ENCODE peak calls at places on chromosomes 4 and X, in seven cellular contexts. U is stimulated activated naive B cell treated with anti-CD40 and anti-IgM and Interleukin-4, amounts not matched to agents 10 μg/mL and 1 μg/mL and 100 μg/mL, for 72 hours; G is heart left ventricle; R is activated B cell treated with CpG ODN at 0.5 μM for 24 hours; W is NB4; F is aorta; O is body of pancreas. S is an unnamed sample.

GRCh38 chr4:2814627-2815026 is 21.7 kb downstream of the SH3BP2 start:
- DNase-seq in U (no peak), G (no peak), R (no peak), W (no peak), F (no peak), O (no peak), S (no peak)

GRCh38 chr4:181502611-181503010 is 740.6 kb upstream of the TENM3 start:
- DNase-seq in U (no peak), G (no peak), R (no peak), W (no peak), F (no peak), O (no peak), S (no peak)

GRCh38 chr4:48602222-48602621 is 112.2 kb downstream of the ZAR1 start:
- DNase-seq in U (no peak), G (no peak), R (no peak), W (no peak), F (no peak), O (no peak), S (no peak)

GRCh38 chrX:116272328-116272727 is 101.8 kb downstream of the AGTR2 start:
- DNase-seq in U (no peak), G (no peak), R (no peak), W (no peak), F (no peak), O (no peak), S (no peak)

GRCh38 chr4:79022529-79022928 is 83.3 kb upstream of the PAQR3 start:
- DNase-seq in U (no peak), G (no peak), R (no peak), W (no peak), F (peak), O (no peak), S (no peak)

GRCh38 chrX:33434256-33435092 is 223.1 kb upstream of the DMD start:
- DNase-seq in U (peak), G (peak), R (no peak), W (peak), F (no peak), O (peak), S (peak)

GRCh38 chrX:95754411-95754810 is 930.2 kb upstream of the DIAPH2 start:
- DNase-seq in U (no peak), G (no peak), R (no peak), W (no peak), F (no peak), O (no peak), S (no peak)

GRCh38 chr4:152634110-152634760 is 45.6 kb downstream of the TMEM154 start:
- DNase-seq in U (no peak), G (no peak), R (no peak), W (peak), F (no peak), O (no peak), S (no peak)

GRCh38 chr4:78622253-78622979 is 70.8 kb downstream of the ANXA3 start:
- DNase-seq in U (no peak), G (no peak), R (no peak), W (no peak), F (no peak), O (no peak), S (no peak)

GRCh38 chr4:128354205-128354821 is 66.7 kb upstream of the PGRMC2 start:
- DNase-seq in U (no peak), G (peak), R (no peak), W (no peak), F (no peak), O (peak), S (no peak)

GRCh38 chr4:37706032-37706431 is 19.9 kb upstream of the RELL1 start:
- DNase-seq in U (no peak), G (no peak), R (no peak), W (no peak), F (no peak), O (no peak), S (no peak)

GRCh38 chr4:168662297-168662985 is 165.6 kb downstream of the PALLD start:
- DNase-seq in U (no peak), G (no peak), R (no peak), W (no peak), F (no peak), O (no peak), S (no peak)

GRCh38 chr4:54717694-54718093 is 59.9 kb downstream of the KIT start:
- DNase-seq in U (no peak), G (no peak), R (no peak), W (no peak), F (no peak), O (no peak), S (no peak)

GRCh38 chr4:1191621-1192020 is 19.2 kb upstream of the SPON2 start:
- DNase-seq in U (peak), G (no peak), R (peak), W (no peak), F (no peak), O (no peak), S (no peak)

GRCh38 chrX:140918398-140919043 is 83.9 kb upstream of the SPANXB1 start:
- DNase-seq in U (peak), G (no peak), R (no peak), W (peak), F (no peak), O (peak), S (no peak)

GRCh38 chr4:32140636-32141035 is 1420.5 kb downstream of the PCDH7 start:
- DNase-seq in U (no peak), G (no peak), R (no peak), W (peak), F (no peak), O (no peak), S (no peak)

GRCh38 chr4:58042176-58042575 is 932.0 kb upstream of the IGFBP7 start:
- DNase-seq in U (no peak), G (no peak), R (no peak), W (no peak), F (no peak), O (no peak), S (no peak)

GRCh38 chr4:72326692-72327632 is 242.1 kb downstream of the ADAMTS3 start:
- DNase-seq in U (no peak), G (no peak), R (no peak), W (peak), F (no peak), O (peak), S (no peak)

GRCh38 chr4:3313139-3313538 is 20.3 kb downstream of the RGS12 start:
- DNase-seq in U (no peak), G (no peak), R (no peak), W (no peak), F (peak), O (no peak), S (no peak)

GRCh38 chr4:15793506-15794363 is 15.6 kb downstream of the CD38 start:
- DNase-seq in U (no peak), G (no peak), R (no peak), W (no peak), F (no peak), O (no peak), S (no peak)

GRCh38 chrX:133966199-133966598 is 19.2 kb downstream of the GPC3 start:
- DNase-seq in U (no peak), G (no peak), R (no peak), W (no peak), F (no peak), O (no peak), S (no peak)

GRCh38 chr4:117793786-117794369 is 240.4 kb upstream of the NDST3 start:
- DNase-seq in U (no peak), G (no peak), R (no peak), W (no peak), F (no peak), O (no peak), S (no peak)

GRCh38 chr4:99029018-99029735 is 33.7 kb downstream of the METAP1 start:
- DNase-seq in U (no peak), G (no peak), R (no peak), W (no peak), F (no peak), O (no peak), S (no peak)

S was measured in prostate gland.